ENCODE peak calls at places on chromosomes 4 and X, in seven cellular contexts. One of them, this sample, is unnamed.

GRCh38 chr4:36133658-36134057 is 110.7 kb downstream of the ARAP2 start:
- DNase-seq in GM03348: no peak
- DNase-seq in KBM-7: peak
- DNase-seq in activated CD4-positive, alpha-beta T cell treated with anti-CD3 and anti-CD28 coated beads for 24 hours: no peak
- DNase-seq in activated gamma-delta T cell: no peak
- DNase-seq in AG09319: no peak
- DNase-seq in A549: no peak
- DNase-seq in this sample: no peak

GRCh38 chrX:53817548-53817947 is 131.0 kb upstream of the HUWE1 start:
- DNase-seq in GM03348: no peak
- DNase-seq in A549: no peak
- DNase-seq in activated CD4-positive, alpha-beta T cell treated with anti-CD3 and anti-CD28 coated beads for 24 hours: no peak
- DNase-seq in activated gamma-delta T cell: no peak
- DNase-seq in KBM-7: no peak
- DNase-seq in AG09319: no peak
- DNase-seq in this sample: no peak

GRCh38 chr4:140094701-140095420 is 59.1 kb downstream of the MAML3 start:
- DNase-seq in A549: peak
- DNase-seq in activated CD4-positive, alpha-beta T cell treated with anti-CD3 and anti-CD28 coated beads for 24 hours: peak
- DNase-seq in GM03348: no peak
- DNase-seq in KBM-7: peak
- DNase-seq in activated gamma-delta T cell: no peak
- DNase-seq in AG09319: no peak
- DNase-seq in this sample: no peak

GRCh38 chr4:41092128-41092527 is 122.2 kb downstream of the APBB2 start:
- DNase-seq in KBM-7: no peak
- DNase-seq in GM03348: no peak
- DNase-seq in AG09319: no peak
- DNase-seq in activated CD4-positive, alpha-beta T cell treated with anti-CD3 and anti-CD28 coated beads for 24 hours: no peak
- DNase-seq in activated gamma-delta T cell: no peak
- DNase-seq in A549: no peak
- DNase-seq in this sample: no peak

GRCh38 chr4:186485621-186486062 is 69.7 kb downstream of the MTNR1A start:
- DNase-seq in activated gamma-delta T cell: no peak
- DNase-seq in A549: peak
- DNase-seq in activated CD4-positive, alpha-beta T cell treated with anti-CD3 and anti-CD28 coated beads for 24 hours: no peak
- DNase-seq in KBM-7: no peak
- DNase-seq in AG09319: no peak
- DNase-seq in GM03348: peak
- DNase-seq in this sample: no peak

GRCh38 chr4:29459926-29460325 is 1260.2 kb upstream of the PCDH7 start:
- DNase-seq in AG09319: no peak
- DNase-seq in GM03348: no peak
- DNase-seq in activated CD4-positive, alpha-beta T cell treated with anti-CD3 and anti-CD28 coated beads for 24 hours: no peak
- DNase-seq in KBM-7: no peak
- DNase-seq in activated gamma-delta T cell: no peak
- DNase-seq in A549: no peak
- DNase-seq in this sample: no peak

GRCh38 chr4:171714791-171715454 is 98.3 kb upstream of the GALNTL6 start:
- DNase-seq in GM03348: no peak
- DNase-seq in KBM-7: no peak
- DNase-seq in activated gamma-delta T cell: no peak
- DNase-seq in activated CD4-positive, alpha-beta T cell treated with anti-CD3 and anti-CD28 coated beads for 24 hours: no peak
- DNase-seq in A549: no peak
- DNase-seq in AG09319: no peak
- DNase-seq in this sample: no peak

GRCh38 chr4:2436301-2436700 is 17.5 kb downstream of the CFAP99 start:
- DNase-seq in AG09319: no peak
- DNase-seq in activated gamma-delta T cell: no peak
- DNase-seq in GM03348: peak
- DNase-seq in KBM-7: no peak
- DNase-seq in A549: peak
- DNase-seq in activated CD4-positive, alpha-beta T cell treated with anti-CD3 and anti-CD28 coated beads for 24 hours: no peak
- DNase-seq in this sample: no peak

GRCh38 chr4:94225449-94225848 is 17.8 kb downstream of the SMARCAD1 start:
- DNase-seq in KBM-7: no peak
- DNase-seq in GM03348: no peak
- DNase-seq in A549: no peak
- DNase-seq in AG09319: no peak
- DNase-seq in activated gamma-delta T cell: no peak
- DNase-seq in activated CD4-positive, alpha-beta T cell treated with anti-CD3 and anti-CD28 coated beads for 24 hours: no peak
- DNase-seq in this sample: no peak

GRCh38 chrX:46758956-46759644 is at the start of gene SLC9A7:
- DNase-seq in AG09319: no peak
- DNase-seq in KBM-7: peak
- DNase-seq in A549: peak
- DNase-seq in activated gamma-delta T cell: peak
- DNase-seq in activated CD4-positive, alpha-beta T cell treated with anti-CD3 and anti-CD28 coated beads for 24 hours: peak
- DNase-seq in GM03348: peak
- DNase-seq in this sample: peak

GRCh38 chr4:84237008-84237407 is 262.1 kb downstream of the NKX6-1 start:
- DNase-seq in activated gamma-delta T cell: no peak
- DNase-seq in GM03348: no peak
- DNase-seq in activated CD4-positive, alpha-beta T cell treated with anti-CD3 and anti-CD28 coated beads for 24 hours: no peak
- DNase-seq in AG09319: no peak
- DNase-seq in A549: no peak
- DNase-seq in KBM-7: no peak
- DNase-seq in this sample: no peak

GRCh38 chr4:59904331-59904730 is 1295.8 kb upstream of the ADGRL3 start:
- DNase-seq in activated gamma-delta T cell: no peak
- DNase-seq in activated CD4-positive, alpha-beta T cell treated with anti-CD3 and anti-CD28 coated beads for 24 hours: no peak
- DNase-seq in KBM-7: no peak
- DNase-seq in A549: no peak
- DNase-seq in AG09319: no peak
- DNase-seq in GM03348: no peak
- DNase-seq in this sample: no peak

GRCh38 chrX:13220916-13221315 is 98.9 kb downstream of the ATXN3L start:
- DNase-seq in activated gamma-delta T cell: no peak
- DNase-seq in activated CD4-positive, alpha-beta T cell treated with anti-CD3 and anti-CD28 coated beads for 24 hours: no peak
- DNase-seq in GM03348: peak
- DNase-seq in KBM-7: no peak
- DNase-seq in AG09319: peak
- DNase-seq in A549: no peak
- DNase-seq in this sample: peak

GRCh38 chr4:25982962-25983361 is 68.9 kb downstream of the SMIM20 start:
- DNase-seq in A549: no peak
- DNase-seq in activated CD4-positive, alpha-beta T cell treated with anti-CD3 and anti-CD28 coated beads for 24 hours: no peak
- DNase-seq in GM03348: no peak
- DNase-seq in KBM-7: no peak
- DNase-seq in AG09319: no peak
- DNase-seq in activated gamma-delta T cell: no peak
- DNase-seq in this sample: no peak